ENCODE peak calls at places on chromosomes 4 and X, in five cellular contexts. One of them, this sample, is unnamed.
A peak's percentile ranks its signal among the peaks of the same experiment; 100 is the strongest.

GRCh38 chr4:119628281-119629141 is at the start of gene PDE5A:
- DNase-seq in esophagus muscularis mucosa: peak; percentile 95
- DNase-seq in suprapubic skin: peak; percentile 81
- DNase-seq in GM12892: peak; percentile 57
- DNase-seq in upper lobe of left lung: peak; percentile 81
- DNase-seq in this sample: peak; percentile 57

GRCh38 chr4:2570551-2571222 is 34.2 kb downstream of the FAM193A start:
- DNase-seq in esophagus muscularis mucosa: no peak
- DNase-seq in suprapubic skin: no peak
- DNase-seq in GM12892: peak; percentile 34
- DNase-seq in upper lobe of left lung: no peak
- DNase-seq in this sample: peak; percentile 63

GRCh38 chr4:85600501-85600900 is 125.6 kb downstream of the ARHGAP24 start:
- DNase-seq in esophagus muscularis mucosa: no peak
- DNase-seq in suprapubic skin: no peak
- DNase-seq in GM12892: no peak
- DNase-seq in upper lobe of left lung: no peak
- DNase-seq in this sample: no peak

GRCh38 chrX:66163849-66164401 is at the start of gene HEPH:
- DNase-seq in esophagus muscularis mucosa: no peak
- DNase-seq in suprapubic skin: no peak
- DNase-seq in GM12892: no peak
- DNase-seq in upper lobe of left lung: no peak
- DNase-seq in this sample: no peak

GRCh38 chr4:16505726-16506125 is 279.5 kb upstream of the TAPT1 start:
- DNase-seq in esophagus muscularis mucosa: no peak
- DNase-seq in suprapubic skin: no peak
- DNase-seq in GM12892: no peak
- DNase-seq in upper lobe of left lung: no peak
- DNase-seq in this sample: no peak

GRCh38 chr4:116400480-116400879 is 684.9 kb downstream of the TRAM1L1 start:
- DNase-seq in esophagus muscularis mucosa: no peak
- DNase-seq in suprapubic skin: no peak
- DNase-seq in GM12892: no peak
- DNase-seq in upper lobe of left lung: no peak
- DNase-seq in this sample: no peak

GRCh38 chr4:76558391-76559235 is 123.6 kb downstream of the SHROOM3 start:
- DNase-seq in esophagus muscularis mucosa: no peak
- DNase-seq in suprapubic skin: no peak
- DNase-seq in GM12892: no peak
- DNase-seq in upper lobe of left lung: no peak
- DNase-seq in this sample: no peak

GRCh38 chrX:136920001-136920400 is 39.5 kb upstream of the RBMX start:
- DNase-seq in esophagus muscularis mucosa: no peak
- DNase-seq in suprapubic skin: no peak
- DNase-seq in GM12892: no peak
- DNase-seq in upper lobe of left lung: no peak
- DNase-seq in this sample: no peak

GRCh38 chr4:106423791-106424190 is 55.2 kb upstream of the GIMD1 start:
- DNase-seq in esophagus muscularis mucosa: no peak
- DNase-seq in suprapubic skin: no peak
- DNase-seq in GM12892: no peak
- DNase-seq in upper lobe of left lung: no peak
- DNase-seq in this sample: no peak

GRCh38 chrX:74232859-74233258 is 71.1 kb upstream of the ZCCHC13 start:
- DNase-seq in esophagus muscularis mucosa: no peak
- DNase-seq in suprapubic skin: no peak
- DNase-seq in GM12892: no peak
- DNase-seq in upper lobe of left lung: no peak
- DNase-seq in this sample: no peak

GRCh38 chr4:102094474-102094873 is 250.8 kb downstream of the SLC39A8 start:
- DNase-seq in esophagus muscularis mucosa: no peak
- DNase-seq in suprapubic skin: no peak
- DNase-seq in GM12892: no peak
- DNase-seq in upper lobe of left lung: no peak
- DNase-seq in this sample: no peak

GRCh38 chr4:77493829-77494551 is 111.6 kb upstream of the CXCL13 start:
- DNase-seq in esophagus muscularis mucosa: no peak
- DNase-seq in suprapubic skin: no peak
- DNase-seq in GM12892: no peak
- DNase-seq in upper lobe of left lung: no peak
- DNase-seq in this sample: no peak

GRCh38 chr4:187424636-187425035 is 570.9 kb upstream of the ZFP42 start:
- DNase-seq in esophagus muscularis mucosa: no peak
- DNase-seq in suprapubic skin: no peak
- DNase-seq in GM12892: no peak
- DNase-seq in upper lobe of left lung: no peak
- DNase-seq in this sample: no peak

GRCh38 chr4:3708611-3709010 is 57.6 kb upstream of the ADRA2C start:
- DNase-seq in esophagus muscularis mucosa: no peak
- DNase-seq in suprapubic skin: peak; percentile 35
- DNase-seq in GM12892: no peak
- DNase-seq in upper lobe of left lung: no peak
- DNase-seq in this sample: no peak

GRCh38 chr4:73434311-73434710 is 1.7 kb upstream of the AFP start:
- DNase-seq in esophagus muscularis mucosa: no peak
- DNase-seq in suprapubic skin: no peak
- DNase-seq in GM12892: no peak
- DNase-seq in upper lobe of left lung: no peak
- DNase-seq in this sample: no peak

GRCh38 chr4:183200453-183200852 is 101.4 kb downstream of the WWC2 start:
- DNase-seq in esophagus muscularis mucosa: no peak
- DNase-seq in suprapubic skin: no peak
- DNase-seq in GM12892: no peak
- DNase-seq in upper lobe of left lung: peak; percentile 86
- DNase-seq in this sample: no peak

GRCh38 chr4:97370581-97370980 is 772.7 kb downstream of the STPG2 start:
- DNase-seq in esophagus muscularis mucosa: no peak
- DNase-seq in suprapubic skin: no peak
- DNase-seq in GM12892: no peak
- DNase-seq in upper lobe of left lung: no peak
- DNase-seq in this sample: no peak

GRCh38 chr4:86963697-86964096 is 28.9 kb downstream of the AFF1 start:
- DNase-seq in esophagus muscularis mucosa: no peak
- DNase-seq in suprapubic skin: no peak
- DNase-seq in GM12892: no peak
- DNase-seq in upper lobe of left lung: no peak
- DNase-seq in this sample: no peak

GRCh38 chr4:99352602-99353580 is at the start of gene ADH1C:
- DNase-seq in esophagus muscularis mucosa: no peak
- DNase-seq in suprapubic skin: no peak
- DNase-seq in GM12892: no peak
- DNase-seq in upper lobe of left lung: no peak
- DNase-seq in this sample: no peak

GRCh38 chr4:99351487-99351886 is 1.1 kb downstream of the ADH1C start:
- DNase-seq in esophagus muscularis mucosa: no peak
- DNase-seq in suprapubic skin: no peak
- DNase-seq in GM12892: no peak
- DNase-seq in upper lobe of left lung: no peak
- DNase-seq in this sample: no peak

DNA sequence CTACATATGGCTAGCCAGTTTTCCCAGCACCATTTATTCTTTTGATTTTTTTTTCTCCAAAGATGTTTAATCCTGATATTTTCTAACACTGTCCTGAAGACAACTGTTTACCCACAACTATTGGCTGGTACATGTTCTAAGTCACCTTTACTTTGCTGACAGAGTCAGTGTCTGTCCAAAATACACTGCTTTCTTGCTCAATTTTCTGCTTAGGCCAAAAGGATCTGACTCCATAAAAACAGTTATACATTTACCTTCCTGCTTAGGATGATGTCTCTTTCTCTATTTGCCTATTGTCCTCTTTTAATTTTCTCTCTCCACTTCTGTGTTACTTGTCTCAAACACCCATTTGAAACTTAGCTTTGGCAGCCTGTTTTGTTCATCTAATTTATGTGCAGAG is 3.2 kb downstream of the ADH1C start:
- DNase-seq in esophagus muscularis mucosa: no peak
- DNase-seq in suprapubic skin: no peak
- DNase-seq in GM12892: no peak
- DNase-seq in upper lobe of left lung: no peak
- DNase-seq in this sample: no peak
- TF ChIP-seq POLR2AphosphoS5 in esophagus muscularis mucosa: no peak
- TF ChIP-seq POLR2AphosphoS5 in suprapubic skin: no peak
- TF ChIP-seq POLR2AphosphoS5 in GM12892: no peak
- TF ChIP-seq POLR2AphosphoS5 in upper lobe of left lung: no peak
- TF ChIP-seq POLR2AphosphoS5 in this sample: no peak

DNA sequence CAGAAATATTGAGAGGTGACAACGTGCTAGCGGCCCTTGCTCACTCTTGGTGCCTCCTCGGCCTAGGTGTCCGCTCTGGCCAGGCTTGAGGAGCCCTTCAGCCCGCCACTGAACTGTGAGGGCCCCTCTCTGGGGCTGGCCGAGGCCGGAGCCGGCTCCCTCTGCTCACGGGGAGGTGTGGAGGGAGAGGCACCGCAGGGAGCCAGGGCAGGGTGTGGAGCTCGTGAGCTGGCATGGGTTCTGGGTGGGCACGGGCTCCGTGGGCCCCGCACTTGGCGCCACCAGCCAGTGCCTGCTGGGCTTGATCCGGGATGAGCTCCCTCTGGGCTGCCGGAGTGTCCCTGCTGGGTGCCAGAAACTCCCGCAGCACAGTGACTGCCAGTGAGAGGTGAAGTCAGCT is 16.0 kb upstream of the VAMP7 start:
- DNase-seq in esophagus muscularis mucosa: no peak
- DNase-seq in suprapubic skin: no peak
- DNase-seq in GM12892: no peak
- DNase-seq in upper lobe of left lung: no peak
- DNase-seq in this sample: no peak
- TF ChIP-seq POLR2A in esophagus muscularis mucosa: no peak
- TF ChIP-seq POLR2A in suprapubic skin: no peak
- TF ChIP-seq POLR2A in GM12892: no peak
- TF ChIP-seq POLR2A in upper lobe of left lung: no peak
- TF ChIP-seq POLR2A in this sample: no peak

GRCh38 chr4:30718021-30718888 is 1.9 kb upstream of the PCDH7 start:
- DNase-seq in esophagus muscularis mucosa: no peak
- DNase-seq in suprapubic skin: no peak
- DNase-seq in GM12892: peak; percentile 8
- DNase-seq in upper lobe of left lung: no peak
- DNase-seq in this sample: no peak
- TF ChIP-seq POLR2AphosphoS5 in esophagus muscularis mucosa: peak; percentile 22
- TF ChIP-seq POLR2AphosphoS5 in suprapubic skin: no peak
- TF ChIP-seq POLR2AphosphoS5 in GM12892: no peak
- TF ChIP-seq POLR2AphosphoS5 in upper lobe of left lung: no peak
- TF ChIP-seq POLR2AphosphoS5 in this sample: no peak

DNA sequence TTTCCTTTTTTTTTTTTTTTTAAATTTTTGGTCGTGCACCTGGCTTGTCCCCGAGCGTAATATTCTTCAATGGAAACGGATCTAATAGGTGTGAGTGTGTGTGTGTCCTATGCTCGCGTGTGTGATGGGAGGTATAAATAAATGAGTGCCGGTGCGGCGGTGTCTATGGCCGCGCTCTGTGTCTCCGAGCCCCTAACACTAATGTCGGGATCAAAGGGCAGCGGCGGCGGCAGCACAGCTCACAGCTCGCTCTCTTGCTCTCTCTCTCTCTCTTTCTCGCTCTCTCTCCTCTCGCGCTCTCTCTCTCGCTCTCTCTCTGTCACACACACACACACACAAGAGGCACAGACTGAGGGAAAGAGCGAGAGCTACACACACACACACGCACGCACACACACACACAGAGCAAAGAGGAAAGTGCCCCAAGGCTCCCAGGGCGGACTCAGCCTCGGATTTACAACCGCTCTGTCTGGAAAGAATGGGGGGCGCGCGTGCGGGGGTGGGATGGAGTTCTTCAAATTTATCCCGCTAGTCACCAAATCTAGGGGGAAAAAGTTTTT is at the start of gene ZNF827:
- DNase-seq in esophagus muscularis mucosa: no peak
- DNase-seq in suprapubic skin: peak; percentile 67
- DNase-seq in GM12892: no peak
- DNase-seq in upper lobe of left lung: peak; percentile 57
- DNase-seq in this sample: no peak
- TF ChIP-seq POLR2A in esophagus muscularis mucosa: no peak
- TF ChIP-seq POLR2A in suprapubic skin: no peak
- TF ChIP-seq POLR2A in GM12892: peak; percentile 65
- TF ChIP-seq POLR2A in upper lobe of left lung: peak; percentile 27
- TF ChIP-seq POLR2A in this sample: peak; percentile 31

GRCh38 chrX:47144626-47145407 is at the start of the genes NDUFB11 and RBM10:
- DNase-seq in esophagus muscularis mucosa: peak; percentile 95
- DNase-seq in suprapubic skin: peak; percentile 96
- DNase-seq in GM12892: peak; percentile 71
- DNase-seq in upper lobe of left lung: peak; percentile 95
- DNase-seq in this sample: peak; percentile 73
- TF ChIP-seq POLR2AphosphoS5 in esophagus muscularis mucosa: peak; percentile 91
- TF ChIP-seq POLR2AphosphoS5 in suprapubic skin: no peak
- TF ChIP-seq POLR2AphosphoS5 in GM12892: peak; percentile 56
- TF ChIP-seq POLR2AphosphoS5 in upper lobe of left lung: peak; percentile 68
- TF ChIP-seq POLR2AphosphoS5 in this sample: peak; percentile 62

DNA sequence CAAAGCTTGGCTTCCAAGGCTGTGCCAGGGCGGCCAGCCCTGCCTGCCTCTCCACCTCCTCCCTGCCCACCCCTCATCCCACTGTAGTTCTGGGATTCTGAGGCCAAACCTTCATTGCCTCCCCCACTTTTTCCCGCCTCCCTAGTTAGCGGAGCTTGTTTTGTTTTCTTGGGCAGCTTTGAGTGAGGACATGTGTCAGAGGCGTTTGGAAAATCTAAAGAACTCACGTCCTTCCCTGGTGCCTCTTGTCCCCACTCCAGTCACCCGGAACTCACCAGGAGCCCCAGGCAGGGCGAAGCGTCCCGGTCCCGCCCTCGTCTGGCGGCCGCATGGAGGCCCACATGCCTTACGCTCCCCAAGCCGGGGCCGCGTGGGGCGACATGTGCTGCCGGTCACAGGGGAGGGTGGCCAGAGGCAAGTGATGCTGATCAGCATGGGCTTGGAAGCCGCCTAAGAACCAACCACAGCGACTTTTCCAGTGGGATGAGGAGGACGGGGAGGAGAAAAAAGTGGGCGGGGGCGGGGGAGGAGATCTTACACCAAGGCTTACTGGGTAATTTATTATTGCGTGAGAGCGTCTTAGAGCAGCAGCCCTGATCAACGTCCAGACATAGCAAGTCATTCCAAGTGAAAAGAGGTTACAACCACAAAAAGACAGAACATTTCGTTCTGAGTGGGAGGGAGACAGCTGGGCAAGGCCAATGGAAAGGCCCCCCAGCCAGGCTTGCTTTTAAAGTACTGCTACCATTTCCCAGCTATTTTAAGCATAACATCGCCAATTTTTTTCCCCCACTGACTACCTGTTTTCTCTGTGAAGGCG is 48.5 kb downstream of the PRPS1 start:
- DNase-seq in esophagus muscularis mucosa: peak; percentile 96
- DNase-seq in suprapubic skin: peak; percentile 92
- DNase-seq in GM12892: no peak
- DNase-seq in upper lobe of left lung: peak; percentile 91
- DNase-seq in this sample: no peak
- TF ChIP-seq POLR2A in esophagus muscularis mucosa: no peak
- TF ChIP-seq POLR2A in suprapubic skin: no peak
- TF ChIP-seq POLR2A in GM12892: no peak
- TF ChIP-seq POLR2A in upper lobe of left lung: peak; percentile 74
- TF ChIP-seq POLR2A in this sample: no peak

This sample was measured in GM12891.